ENCODE peak calls at places on chromosomes 2 and 18, in ten cellular contexts. C is NB4; R is ovary; Y is neural progenitor cell; F is CD8-positive, alpha-beta T cell; N is BE2C; Z is Calu3; G is AG09319; U is A673; O is thoracic aorta. X is an unnamed sample.

GRCh38 chr2:181552808-181553207 is 95.6 kb downstream of the ITGA4 start:
- DNase-seq in R (no peak), F (no peak), G (no peak), U (no peak), N (no peak), Z (peak), Y (no peak), O (no peak), C (no peak), X (no peak)

GRCh38 chr18:44805643-44806042 is 125.0 kb downstream of the SETBP1 start:
- DNase-seq in Z (no peak), N (no peak), G (no peak), O (no peak), C (no peak), F (no peak), U (no peak), Y (no peak), R (no peak), X (no peak)

GRCh38 chr2:158128168-158128973 is 26.7 kb downstream of the UPP2 start:
- DNase-seq in U (no peak), N (no peak), F (no peak), G (no peak), O (no peak), C (no peak), Z (peak), Y (no peak), R (no peak), X (no peak)

GRCh38 chr2:127526940-127527804 is 883 bp upstream of the IWS1 start:
- DNase-seq in F (no peak), U (no peak), R (no peak), O (no peak), N (no peak), C (no peak), Z (peak), Y (peak), G (no peak), X (no peak)

GRCh38 chr2:98487101-98487805 is 42.6 kb downstream of the INPP4A start:
- DNase-seq in G (no peak), R (no peak), Y (no peak), U (no peak), F (no peak), N (no peak), C (no peak), Z (no peak), O (no peak), X (no peak)

GRCh38 chr2:31674446-31674845 is 93.7 kb upstream of the SRD5A2 start:
- DNase-seq in U (no peak), O (no peak), Z (no peak), R (no peak), F (no peak), N (no peak), Y (no peak), G (no peak), C (no peak), X (no peak)

GRCh38 chr18:63907649-63908048 is at the start of gene SERPINB10:
- DNase-seq in R (no peak), C (peak), F (no peak), O (no peak), Z (no peak), N (no peak), G (no peak), Y (no peak), U (no peak), X (no peak)

GRCh38 chr18:58858591-58859468 is 5.8 kb upstream of the ZNF532 start:
- DNase-seq in N (no peak), Y (no peak), R (no peak), G (no peak), Z (no peak), F (no peak), C (no peak), O (no peak), U (no peak), X (no peak)

GRCh38 chr2:196849895-196850294 is 40.7 kb upstream of the C2orf66 start:
- DNase-seq in G (no peak), Y (peak), F (no peak), C (peak), N (no peak), O (no peak), U (peak), R (no peak), Z (peak), X (no peak)

GRCh38 chr2:155722290-155722689 is 610.2 kb downstream of the NR4A2 start:
- DNase-seq in C (no peak), Z (no peak), G (no peak), F (no peak), N (no peak), Y (no peak), R (no peak), U (no peak), O (no peak), X (no peak)

GRCh38 chr2:2825516-2826208 is 494.6 kb upstream of the MYT1L start:
- DNase-seq in U (no peak), C (no peak), Z (no peak), G (no peak), F (no peak), O (no peak), N (no peak), R (no peak), Y (no peak), X (peak)

GRCh38 chr2:154067124-154067523 is 195.4 kb downstream of the GALNT13 start:
- DNase-seq in Z (no peak), O (no peak), N (no peak), G (no peak), U (no peak), C (no peak), Y (no peak), F (no peak), R (no peak), X (no peak)

GRCh38 chr18:47895565-47896250 is 34.8 kb downstream of the SMAD2 start:
- DNase-seq in Y (no peak), C (no peak), U (no peak), Z (no peak), F (no peak), R (no peak), G (no peak), N (no peak), O (no peak), X (no peak)

GRCh38 chr2:37923308-37924055 is 1.6 kb upstream of the RMDN2 start:
- DNase-seq in U (no peak), O (no peak), G (no peak), Y (no peak), N (no peak), Z (no peak), R (no peak), C (peak), F (no peak), X (no peak)

GRCh38 chr18:2855560-2856350 is 8.9 kb downstream of the EMILIN2 start:
- DNase-seq in U (no peak), N (no peak), F (no peak), C (peak), O (no peak), Z (no peak), R (no peak), G (no peak), Y (no peak), X (peak)

GRCh38 chr2:126653102-126653501 is 2.9 kb upstream of the GYPC start:
- DNase-seq in C (peak), U (no peak), G (no peak), Z (no peak), R (no peak), N (no peak), O (no peak), F (no peak), Y (no peak), X (no peak)

GRCh38 chr2:236637691-236638569 is 68.3 kb downstream of the ACKR3 start:
- DNase-seq in Z (no peak), F (no peak), G (no peak), C (no peak), Y (no peak), U (no peak), R (no peak), N (no peak), O (no peak), X (peak)

GRCh38 chr2:29747786-29748470 is 173.5 kb downstream of the ALK start:
- DNase-seq in C (peak), G (peak), U (peak), Y (peak), Z (peak), R (no peak), N (peak), O (no peak), F (no peak), X (no peak)

GRCh38 chr18:830315-830901 is 18.4 kb upstream of the YES1 start:
- DNase-seq in C (peak), U (peak), G (no peak), Z (no peak), F (no peak), O (no peak), N (no peak), R (no peak), Y (peak), X (peak)

GRCh38 chr2:109046925-109047508 is 58.0 kb upstream of the EDAR start:
- DNase-seq in U (peak), G (no peak), C (peak), N (no peak), Y (no peak), R (no peak), Z (peak), O (no peak), F (no peak), X (no peak)

GRCh38 chr2:104286806-104287205 is 567.1 kb upstream of the POU3F3 start:
- DNase-seq in N (no peak), U (no peak), O (no peak), G (no peak), C (no peak), Z (no peak), F (no peak), Y (peak), R (no peak), X (no peak)

GRCh38 chr2:86704482-86704971 is 15.6 kb upstream of the RMND5A start:
- DNase-seq in Y (no peak), F (no peak), O (no peak), G (peak), Z (peak), U (peak), R (peak), C (no peak), N (no peak), X (no peak)

GRCh38 chr2:195342105-195342504 is 314.9 kb upstream of the SLC39A10 start:
- DNase-seq in N (no peak), F (no peak), R (no peak), Y (no peak), C (no peak), U (no peak), Z (no peak), G (no peak), O (no peak), X (no peak)

GRCh38 chr2:85496481-85496880 is 42.5 kb upstream of the MAT2A start:
- DNase-seq in Z (no peak), N (no peak), O (no peak), U (no peak), C (no peak), F (no peak), R (no peak), Y (no peak), G (no peak), X (no peak)

GRCh38 chr2:35099345-35099744 is 1256.2 kb upstream of the CRIM1 start:
- DNase-seq in G (no peak), F (no peak), O (no peak), Y (peak), U (no peak), R (no peak), Z (no peak), C (peak), N (no peak), X (no peak)

GRCh38 chr18:59665057-59666007 is 31.9 kb downstream of the CCBE1 start:
- DNase-seq in O (no peak), N (no peak), R (no peak), Y (no peak), U (no peak), C (no peak), F (no peak), G (no peak), Z (no peak), X (no peak)

GRCh38 chr2:156649596-156649995 is 213.4 kb downstream of the GPD2 start:
- DNase-seq in U (no peak), R (no peak), O (no peak), Y (no peak), N (peak), G (no peak), F (no peak), C (no peak), Z (no peak), X (no peak)

GRCh38 chr2:234494361-234495075 is 2.4 kb downstream of the ARL4C start:
- DNase-seq in F (no peak), U (no peak), C (no peak), Z (no peak), Y (peak), R (no peak), O (no peak), N (no peak), G (no peak), X (no peak)

GRCh38 chr2:106096446-106097369 is 97.4 kb downstream of the UXS1 start:
- DNase-seq in R (no peak), F (no peak), O (no peak), N (no peak), U (no peak), G (no peak), Y (no peak), Z (no peak), C (no peak), X (no peak)

GRCh38 chr2:106098664-106099063 is 95.4 kb downstream of the UXS1 start:
- DNase-seq in O (no peak), G (no peak), U (no peak), R (no peak), F (no peak), C (no peak), Z (no peak), Y (no peak), N (no peak), X (peak)

GRCh38 chr2:106099691-106100090 is 94.4 kb downstream of the UXS1 start:
- DNase-seq in C (no peak), Y (no peak), F (no peak), R (no peak), Z (no peak), O (no peak), U (no peak), N (no peak), G (no peak), X (no peak)

GRCh38 chr2:106097370-106098000 is 96.6 kb downstream of the UXS1 start:
- DNase-seq in C (no peak), F (no peak), Z (no peak), Y (peak), N (no peak), G (no peak), O (no peak), U (no peak), R (no peak), X (peak)

GRCh38 chr2:106098081-106098480 is 96.0 kb downstream of the UXS1 start:
- DNase-seq in Z (peak), U (no peak), Y (peak), O (no peak), F (no peak), R (no peak), G (no peak), N (no peak), C (peak), X (no peak)
- TF ChIP-seq CTCF in Z (peak), U (peak), Y (peak), O (no peak), F (peak), R (no peak), G (peak), N (peak), C (peak), X (no peak)

DNA sequence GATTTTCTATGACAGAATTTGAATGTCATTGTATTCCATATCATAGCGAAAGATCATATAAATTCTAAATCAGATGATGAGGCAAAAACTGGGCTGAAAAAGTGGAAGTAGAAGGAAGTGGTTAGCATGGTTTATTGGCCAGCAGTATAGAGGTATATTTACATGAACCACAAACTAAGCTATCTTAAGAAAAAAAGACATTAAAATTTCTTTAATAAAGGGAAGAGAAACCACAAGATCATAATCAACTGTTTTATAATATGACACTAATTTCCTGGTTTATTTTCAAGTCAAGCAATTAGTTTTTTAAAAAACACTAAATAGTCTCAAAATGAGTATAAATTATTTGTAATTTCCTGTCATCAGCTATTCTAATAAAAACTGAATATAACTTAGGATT is 123.2 kb upstream of the LRP1B start:
- DNase-seq in Z (no peak), G (no peak), R (no peak), N (no peak), C (peak), F (no peak), O (no peak), Y (no peak), U (peak), X (no peak)
- TF ChIP-seq CTCF in Z (no peak), G (no peak), R (no peak), N (no peak), C (no peak), F (no peak), O (no peak), Y (no peak), U (no peak), X (no peak)

GRCh38 chr18:70453058-70453775 is 164.4 kb downstream of the SOCS6 start:
- DNase-seq in N (no peak), G (no peak), O (no peak), C (peak), U (no peak), Y (no peak), F (no peak), Z (no peak), R (no peak), X (no peak)

GRCh38 chr18:70448588-70448987 is 159.7 kb downstream of the SOCS6 start:
- DNase-seq in R (no peak), Y (no peak), G (no peak), Z (no peak), F (no peak), U (no peak), C (no peak), O (no peak), N (no peak), X (no peak)

GRCh38 chr18:70452501-70452900 is 163.7 kb downstream of the SOCS6 start:
- DNase-seq in O (no peak), Z (no peak), N (no peak), U (no peak), C (no peak), F (no peak), Y (peak), G (no peak), R (no peak), X (no peak)

GRCh38 chr18:70454705-70455322 is 166.0 kb downstream of the SOCS6 start:
- DNase-seq in G (peak), Y (peak), F (no peak), U (peak), R (no peak), C (peak), Z (peak), O (no peak), N (peak), X (no peak)

DNA sequence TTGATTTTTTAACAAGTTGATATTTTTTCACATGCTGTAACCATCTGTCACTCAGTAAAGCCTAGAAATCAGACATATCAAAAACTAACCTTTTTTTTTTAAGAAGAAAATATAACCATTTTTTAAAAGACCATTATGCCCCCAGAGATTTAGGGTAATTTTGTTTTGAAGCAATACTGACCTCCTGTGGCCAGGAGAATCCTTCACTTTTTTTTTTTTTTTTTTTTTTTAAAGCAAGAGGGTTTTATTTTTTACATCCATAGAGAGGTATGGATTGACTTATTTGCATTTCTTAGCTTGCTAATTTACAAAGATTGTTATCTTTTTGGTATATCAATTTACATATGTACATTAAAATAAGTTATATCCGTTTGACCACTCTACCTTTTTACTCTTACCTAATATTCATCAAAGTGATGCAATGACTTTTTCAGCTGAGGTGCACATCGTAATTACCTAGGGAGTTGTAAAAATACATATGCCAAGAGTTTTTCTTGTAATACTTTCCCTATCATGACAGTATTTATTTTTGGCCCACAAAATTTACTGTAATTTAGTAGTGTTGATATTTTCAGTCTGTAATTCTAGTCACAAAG is 161.9 kb downstream of the SOCS6 start:
- DNase-seq in Y (no peak), C (peak), F (no peak), O (no peak), Z (no peak), N (no peak), G (peak), R (no peak), U (peak), X (no peak)
- TF ChIP-seq CTCF in Y (peak), C (peak), F (no peak), O (no peak), Z (peak), N (peak), G (peak), R (no peak), U (peak), X (no peak)

DNA sequence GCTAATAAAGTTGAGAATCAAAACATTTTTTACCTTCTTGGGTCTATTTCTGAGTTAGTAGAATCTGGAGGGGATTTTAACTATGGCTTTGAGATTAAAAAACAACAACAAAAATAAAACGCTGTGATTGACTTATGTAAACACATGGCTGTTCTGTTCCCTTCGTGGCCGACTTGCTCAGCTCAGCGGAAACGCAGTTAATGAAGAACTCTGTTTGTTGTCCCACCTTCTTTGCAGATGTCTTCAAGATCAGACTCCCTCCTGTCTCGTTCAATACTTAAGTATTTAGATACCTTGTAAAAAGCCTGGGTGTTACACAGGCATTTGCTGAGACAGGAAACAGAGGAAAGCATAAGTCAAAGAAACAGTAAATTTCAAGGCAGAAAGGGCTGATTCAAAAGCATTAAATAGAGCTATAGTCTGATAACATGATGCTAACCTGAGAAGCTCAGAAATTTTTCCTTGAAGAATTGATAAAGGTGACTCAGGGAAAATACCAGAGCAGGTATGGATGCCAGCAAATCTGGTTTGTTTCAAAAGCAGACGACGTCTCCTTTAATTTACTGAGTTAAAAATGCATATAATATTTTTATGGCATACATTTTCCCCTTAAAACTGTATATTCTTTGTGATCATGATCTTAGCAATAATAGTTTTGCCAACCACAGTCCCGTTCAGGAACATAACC is 21.7 kb upstream of the POLI start:
- DNase-seq in N (no peak), O (no peak), G (no peak), U (no peak), Z (no peak), Y (peak), R (no peak), C (no peak), F (no peak), X (no peak)
- TF ChIP-seq CTCF in N (no peak), O (no peak), G (no peak), U (no peak), Z (no peak), Y (no peak), R (no peak), C (no peak), F (no peak), X (no peak)

DNA sequence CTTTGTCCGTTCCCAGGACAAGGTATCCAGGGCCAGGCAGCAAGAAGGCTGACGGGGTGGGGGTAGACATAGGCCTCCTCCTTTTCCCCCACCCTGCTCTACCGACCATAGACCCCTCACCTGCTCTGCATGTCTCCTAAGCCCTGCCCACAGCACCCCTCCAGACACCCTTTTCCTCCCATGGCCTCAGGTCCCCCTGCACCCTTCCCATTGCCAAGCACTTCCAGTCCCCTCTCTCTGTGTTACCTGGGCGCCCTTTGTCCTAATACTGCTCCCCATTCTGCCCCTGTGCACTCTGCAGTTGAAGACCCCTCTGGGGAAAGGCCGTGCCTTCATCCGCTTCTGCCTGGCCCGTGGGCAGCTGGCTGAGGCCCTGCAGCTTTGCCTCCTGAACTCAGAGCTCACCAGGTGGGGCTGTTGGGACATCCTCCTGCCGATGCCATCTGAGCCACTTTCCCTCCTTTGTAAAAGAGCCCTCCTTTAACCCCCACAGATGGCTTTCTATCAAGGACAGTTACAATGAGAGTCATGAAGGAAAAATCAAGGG is 3.5 kb downstream of the RUFY4 start:
- DNase-seq in N (no peak), U (no peak), O (no peak), Y (no peak), G (no peak), F (no peak), R (no peak), Z (no peak), C (no peak), X (peak)
- TF ChIP-seq CTCF in N (no peak), U (no peak), O (no peak), Y (no peak), G (no peak), F (no peak), R (no peak), Z (no peak), C (no peak), X (no peak)

GRCh38 chr2:172674034-172674967 is 61.3 kb upstream of the RAPGEF4 start:
- DNase-seq in C (no peak), O (no peak), Z (no peak), R (no peak), N (no peak), Y (peak), U (peak), G (no peak), F (no peak), X (no peak)
- TF ChIP-seq CTCF in C (no peak), O (peak), Z (no peak), R (no peak), N (no peak), Y (peak), U (peak), G (peak), F (no peak), X (no peak)